ENCODE peak calls at places on chromosomes 2 and 18, in four cellular contexts. L, E, C and Z are unnamed samples.

GRCh38 chr18:58315739-58316215 is 271.8 kb downstream of the NEDD4L start:
- DNase-seq in E (peak), C (peak), L (no peak), Z (peak)

GRCh38 chr2:26521913-26522180 is 43.9 kb upstream of the OTOF start:
- DNase-seq in L (no peak), C (no peak), E (no peak), Z (no peak)

GRCh38 chr18:10523544-10523943 is 2.3 kb upstream of the NAPG start:
- DNase-seq in C (no peak), E (no peak), L (no peak), Z (no peak)

GRCh38 chr2:217714268-217714643 is 288.5 kb downstream of the TNS1 start:
- DNase-seq in L (no peak), C (peak), E (peak), Z (peak)

GRCh38 chr2:237715459-237715947 is 83.1 kb upstream of the RBM44 start:
- DNase-seq in E (no peak), C (no peak), L (no peak), Z (no peak)

GRCh38 chr2:43464546-43464945 is 131.3 kb downstream of the THADA start:
- DNase-seq in L (no peak), C (no peak), E (no peak), Z (no peak)

GRCh38 chr18:47254341-47254939 is 3.0 kb upstream of the SKOR2 start:
- DNase-seq in E (peak), C (peak), L (peak), Z (no peak)

GRCh38 chr18:10304853-10305252 is 149.6 kb upstream of the APCDD1 start:
- DNase-seq in E (no peak), L (no peak), C (no peak), Z (no peak)

GRCh38 chr2:46847185-46847710 is 68.4 kb downstream of the MCFD2 start:
- DNase-seq in E (peak), L (no peak), C (peak), Z (peak)

GRCh38 chr2:26606847-26607190 is 34.3 kb downstream of the CIB4 start:
- DNase-seq in C (peak), E (no peak), L (no peak), Z (no peak)

GRCh38 chr18:21031845-21032244 is 79.8 kb downstream of the ROCK1 start:
- DNase-seq in C (no peak), L (no peak), E (no peak), Z (no peak)

GRCh38 chr2:68274022-68274421 is 21.7 kb upstream of the PPP3R1 start:
- DNase-seq in E (no peak), L (no peak), C (no peak), Z (no peak)

GRCh38 chr2:186456941-186457340 is 29.1 kb upstream of the ZC3H15 start:
- DNase-seq in E (no peak), C (no peak), L (no peak), Z (no peak)

GRCh38 chr2:115880558-115880957 is 1438.1 kb downstream of the DPP10 start:
- DNase-seq in E (no peak), C (no peak), L (no peak), Z (no peak)

GRCh38 chr2:197034292-197034691 is 107.8 kb upstream of the PGAP1 start:
- DNase-seq in L (no peak), C (no peak), E (no peak), Z (no peak)

GRCh38 chr18:42773870-42774269 is 341.6 kb downstream of the RIT2 start:
- DNase-seq in L (no peak), E (no peak), C (no peak), Z (no peak)

GRCh38 chr2:69163109-69163508 is 150.1 kb downstream of the ANTXR1 start:
- DNase-seq in L (no peak), E (no peak), C (peak), Z (no peak)

GRCh38 chr2:27715318-27716165 is 51.9 kb downstream of the SLC4A1AP start:
- DNase-seq in E (peak), L (peak), C (peak), Z (peak)